ENCODE peak calls at places on chromosome 20, in four cellular contexts. Y, O, Q and G are unnamed samples.

GRCh38 chr20:16095241-16095640 is 478.0 kb downstream of the KIF16B start:
- DNase-seq in Y (no peak), O (no peak), Q (no peak), G (no peak)

GRCh38 chr20:31452575-31452974 is 12.1 kb downstream of the DEFB123 start:
- DNase-seq in Y (no peak), O (no peak), Q (no peak), G (no peak)

GRCh38 chr20:45300961-45301360 is 5.7 kb upstream of the RBPJL start:
- DNase-seq in Y (peak), O (no peak), Q (peak), G (no peak)

GRCh38 chr20:2314759-2315439 is 19.1 kb downstream of the TGM3 start:
- DNase-seq in Y (no peak), O (peak), Q (peak), G (peak)

GRCh38 chr20:15654208-15654649 is 919.0 kb downstream of the KIF16B start:
- DNase-seq in Y (peak), O (no peak), Q (peak), G (peak)

GRCh38 chr20:45405566-45406259 is 2.4 kb upstream of the DBNDD2 start:
- DNase-seq in Y (peak), O (peak), Q (no peak), G (peak)

GRCh38 chr20:32189691-32190607 is 17.6 kb downstream of the PLAGL2 start:
- DNase-seq in Y (peak), O (peak), Q (no peak), G (peak)

GRCh38 chr20:41003143-41003932 is 25.3 kb upstream of the TOP1 start:
- DNase-seq in Y (peak), O (peak), Q (peak), G (peak)

GRCh38 chr20:45323731-45324130 is 15.6 kb upstream of the MATN4 start:
- DNase-seq in Y (no peak), O (no peak), Q (no peak), G (no peak)

GRCh38 chr20:50215101-50215500 is 24.5 kb downstream of the CEBPB start:
- DNase-seq in Y (no peak), O (peak), Q (peak), G (peak)

GRCh38 chr20:24681634-24682495 is 212.4 kb downstream of the SYNDIG1 start:
- DNase-seq in Y (no peak), O (peak), Q (no peak), G (no peak)

GRCh38 chr20:32613596-32614053 is 28.5 kb upstream of the NOL4L start:
- DNase-seq in Y (no peak), O (no peak), Q (no peak), G (no peak)

GRCh38 chr20:43925786-43926185 is 11.1 kb downstream of the TOX2 start:
- DNase-seq in Y (no peak), O (no peak), Q (peak), G (peak)

GRCh38 chr20:44069203-44069931 is 117.6 kb downstream of the JPH2 start:
- DNase-seq in Y (peak), O (peak), Q (no peak), G (no peak)

GRCh38 chr20:61678437-61678836 is 387.2 kb downstream of the TAF4 start:
- DNase-seq in Y (no peak), O (no peak), Q (no peak), G (no peak)

GRCh38 chr20:32891491-32891890 is 32.8 kb downstream of the EFCAB8 start:
- DNase-seq in Y (no peak), O (no peak), Q (no peak), G (no peak)

GRCh38 chr20:38418509-38419204 is 16.5 kb downstream of the SNHG17 start:
- DNase-seq in Y (no peak), O (no peak), Q (peak), G (peak)

GRCh38 chr20:17688965-17689364 is 6.9 kb upstream of the RRBP1 start:
- DNase-seq in Y (no peak), O (no peak), Q (no peak), G (no peak)

GRCh38 chr20:48467622-48468021 is 360.2 kb downstream of the PREX1 start:
- DNase-seq in Y (peak), O (no peak), Q (no peak), G (no peak)

GRCh38 chr20:48723308-48724264 is 104.2 kb downstream of the PREX1 start:
- DNase-seq in Y (no peak), O (peak), Q (no peak), G (no peak)

GRCh38 chr20:745683-746301 is 22.5 kb downstream of the SLC52A3 start:
- DNase-seq in Y (no peak), O (no peak), Q (peak), G (no peak)

DNA sequence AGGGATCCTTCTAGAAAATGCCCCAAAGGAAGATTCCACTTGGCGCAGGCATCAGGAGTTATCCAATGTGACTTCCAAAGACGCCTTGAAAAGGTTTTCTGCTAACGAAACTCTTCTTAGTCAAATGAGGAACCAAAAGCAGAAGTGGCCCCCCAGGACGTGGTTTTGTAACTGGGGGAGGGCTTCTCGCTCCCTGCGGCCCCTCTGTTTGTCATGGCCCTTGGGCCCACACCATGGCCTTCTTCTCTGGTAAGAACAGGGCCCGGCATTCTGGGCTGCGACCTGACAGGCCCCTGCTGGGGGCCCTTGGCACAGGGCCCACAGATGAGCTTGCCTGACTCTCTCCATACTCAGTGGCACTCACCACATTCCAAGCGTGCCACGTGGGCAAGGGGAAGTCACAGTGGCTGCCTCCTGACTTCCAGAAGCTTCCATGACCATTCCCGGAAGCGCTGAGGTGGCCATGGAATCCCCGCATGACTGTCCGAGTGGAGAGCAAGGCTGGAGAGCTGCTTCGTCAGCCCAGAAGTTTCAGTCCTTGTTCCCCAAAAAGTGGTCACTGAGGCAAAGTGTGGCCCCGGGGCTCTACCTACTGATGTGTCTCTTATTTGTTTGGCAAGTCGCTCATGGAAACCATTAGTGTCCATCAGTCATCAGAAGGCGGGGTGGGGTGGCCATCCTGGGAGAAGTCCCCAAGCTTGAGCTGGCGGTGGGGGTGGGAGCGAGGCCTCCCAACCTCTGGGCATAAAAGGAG is 881 bp upstream of the CTSZ start:
- DNase-seq in Y (peak), O (peak), Q (no peak), G (no peak)
- H3K4me3 ChIP-seq in Y (no peak), O (peak), Q (no peak), G (no peak)

GRCh38 chr20:34579936-34580587 is 21.5 kb downstream of the MAP1LC3A start:
- DNase-seq in Y (no peak), O (no peak), Q (no peak), G (no peak)

GRCh38 chr20:34578040-34578439 is 19.5 kb downstream of the MAP1LC3A start:
- DNase-seq in Y (no peak), O (no peak), Q (peak), G (peak)

GRCh38 chr20:34580588-34580940 is 22.0 kb downstream of the MAP1LC3A start:
- DNase-seq in Y (no peak), O (no peak), Q (no peak), G (no peak)

GRCh38 chr20:34578521-34579147 is 20.1 kb downstream of the MAP1LC3A start:
- DNase-seq in Y (no peak), O (no peak), Q (no peak), G (no peak)

DNA sequence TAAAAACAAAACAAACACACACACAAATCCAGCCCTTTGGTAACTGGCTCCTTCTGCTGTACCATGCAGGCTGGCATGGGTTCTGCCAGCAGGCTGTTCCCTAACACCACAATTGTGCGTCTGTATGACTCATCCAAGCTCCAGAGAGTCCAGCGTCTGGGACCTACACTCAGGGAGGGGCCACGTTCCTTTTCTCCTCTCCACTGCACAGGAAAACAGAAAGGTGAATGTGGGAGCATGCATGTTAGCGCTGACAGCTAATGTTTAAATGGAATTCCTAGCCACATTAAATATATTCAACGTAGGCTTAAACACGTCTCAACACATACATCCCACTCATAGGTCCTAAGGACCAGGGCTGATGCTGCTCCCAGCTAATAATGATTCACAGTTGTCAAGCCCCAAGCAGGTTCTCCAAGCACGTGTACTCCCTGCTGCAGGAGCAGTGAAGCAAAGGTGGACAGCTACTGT is 20.7 kb downstream of the MAP1LC3A start:
- DNase-seq in Y (no peak), O (peak), Q (peak), G (peak)
- TF ChIP-seq CTCF in Y (no peak), O (peak), Q (peak), G (peak)

GRCh38 chr20:52103911-52104545 is 87.6 kb downstream of the ZFP64 start:
- DNase-seq in Y (peak), O (no peak), Q (peak), G (no peak)

GRCh38 chr20:52102126-52102525 is 89.5 kb downstream of the ZFP64 start:
- DNase-seq in Y (no peak), O (no peak), Q (no peak), G (no peak)

GRCh38 chr20:52104546-52105044 is 87.0 kb downstream of the ZFP64 start:
- DNase-seq in Y (peak), O (no peak), Q (peak), G (no peak)

GRCh38 chr20:52102559-52102958 is 89.0 kb downstream of the ZFP64 start:
- DNase-seq in Y (no peak), O (no peak), Q (no peak), G (no peak)

DNA sequence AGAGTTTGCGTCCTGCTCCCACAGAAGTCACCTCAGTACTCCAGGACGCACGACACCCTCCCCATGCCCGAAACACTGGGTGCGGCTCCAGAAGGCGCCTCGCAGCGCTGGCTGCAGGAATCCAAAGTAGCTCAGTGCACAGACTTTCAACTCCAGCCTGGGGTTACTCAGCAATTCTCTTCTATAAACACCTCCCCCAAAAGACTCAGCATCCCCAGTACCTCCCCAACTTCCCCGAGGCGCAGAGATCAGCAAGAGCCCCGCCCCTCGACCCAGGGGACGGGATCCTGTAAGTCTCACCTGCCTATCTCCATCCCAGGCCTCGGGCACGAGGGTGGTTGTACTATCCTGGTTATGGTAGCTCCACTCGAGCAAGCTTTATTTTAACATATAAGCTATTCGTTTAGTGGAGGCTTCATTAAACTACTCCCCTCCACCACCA is 88.1 kb downstream of the ZFP64 start:
- DNase-seq in Y (peak), O (no peak), Q (peak), G (no peak)
- H3K4me3 ChIP-seq in Y (peak), O (peak), Q (peak), G (peak)

GRCh38 chr20:62805365-62805710 is 703 bp downstream of the OGFR start:
- DNase-seq in Y (peak), O (no peak), Q (no peak), G (peak)
- TF ChIP-seq CTCF in Y (no peak), O (no peak), Q (no peak), G (peak)

DNA sequence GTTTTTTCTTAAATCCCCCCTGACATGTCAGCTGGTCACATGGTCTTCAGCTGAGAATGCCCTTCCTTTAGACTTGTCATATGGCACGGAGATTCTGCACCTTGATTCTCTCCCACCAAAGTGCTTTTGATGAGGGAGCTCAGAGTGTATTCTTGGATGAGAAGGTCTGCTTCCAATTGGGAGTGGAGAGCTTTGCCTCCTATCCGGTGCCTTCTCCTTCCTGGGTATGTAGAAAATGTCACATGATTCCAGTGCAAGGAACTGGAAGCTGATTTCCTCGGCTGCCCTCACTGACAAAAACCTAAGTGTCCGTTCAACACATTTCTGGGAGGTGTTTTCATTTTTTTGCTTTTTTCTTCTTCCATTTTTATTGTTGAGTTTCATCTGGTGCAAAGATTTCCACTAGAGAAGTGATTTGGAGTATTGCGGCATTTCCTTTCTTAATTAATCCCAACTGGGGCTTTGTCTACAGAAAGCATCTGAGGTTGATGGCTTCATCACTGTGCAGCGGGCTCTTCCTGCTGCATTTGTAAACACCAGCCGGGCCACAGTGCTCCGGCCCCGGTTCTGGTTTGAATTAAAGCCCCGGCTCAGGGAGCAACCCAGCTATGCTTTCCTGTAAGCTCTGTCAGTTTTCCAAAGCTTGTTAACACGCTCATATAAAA is 197.3 kb downstream of the TFAP2C start:
- DNase-seq in Y (no peak), O (no peak), Q (no peak), G (no peak)
- H3K4me3 ChIP-seq in Y (no peak), O (no peak), Q (no peak), G (no peak)

DNA sequence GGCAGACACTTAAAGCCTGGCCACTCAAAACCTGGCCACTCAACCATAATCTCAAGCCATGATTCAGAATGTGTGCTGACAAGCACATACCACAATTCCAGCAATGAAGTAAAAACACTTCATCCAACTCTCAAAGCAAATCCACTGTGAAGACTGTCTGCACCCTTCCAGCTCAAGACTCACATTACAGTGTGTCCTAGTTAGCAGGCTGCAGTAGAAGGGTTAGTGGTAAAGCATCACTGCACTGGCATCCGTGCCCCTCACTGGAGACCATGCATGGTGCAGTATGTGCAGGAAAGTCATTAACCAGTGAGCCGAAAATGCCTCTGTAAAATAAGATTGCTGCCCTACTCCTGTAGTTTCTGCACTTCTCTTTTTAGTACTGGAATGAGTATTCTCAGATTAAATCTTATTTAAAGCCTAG is 43.4 kb downstream of the SLC23A2 start:
- DNase-seq in Y (no peak), O (no peak), Q (no peak), G (peak)
- TF ChIP-seq CTCF in Y (no peak), O (no peak), Q (no peak), G (no peak)

DNA sequence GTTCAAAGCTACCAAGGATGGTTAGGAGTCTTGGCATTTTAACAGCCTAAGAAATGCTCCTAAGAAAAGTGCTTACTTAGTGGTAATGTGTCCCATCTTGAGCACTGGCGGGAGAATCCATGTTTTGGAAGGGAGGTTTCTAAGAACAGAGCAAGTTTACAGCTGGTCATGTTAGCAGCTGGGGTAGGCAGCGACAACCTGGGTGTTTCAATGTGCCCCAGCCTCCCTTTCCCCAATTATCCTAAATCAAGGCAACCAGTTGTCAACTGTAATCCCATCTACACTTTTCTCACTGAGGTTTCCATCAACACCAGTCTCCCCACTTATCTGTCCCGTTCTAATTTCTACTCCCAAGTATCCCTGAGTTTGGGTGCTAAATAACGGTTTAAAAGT is 1.7 kb upstream of the JAG1 start:
- DNase-seq in Y (no peak), O (no peak), Q (no peak), G (no peak)
- H3K4me3 ChIP-seq in Y (no peak), O (peak), Q (no peak), G (peak)

GRCh38 chr20:39547546-39548410 is 585.6 kb downstream of the DHX35 start:
- DNase-seq in Y (no peak), O (no peak), Q (no peak), G (no peak)
- TF ChIP-seq CTCF in Y (peak), O (no peak), Q (no peak), G (no peak)

GRCh38 chr20:37407573-37408002 is 61.6 kb downstream of the SRC start:
- DNase-seq in Y (peak), O (no peak), Q (no peak), G (peak)

GRCh38 chr20:37407117-37407566 is 61.2 kb downstream of the SRC start:
- DNase-seq in Y (peak), O (no peak), Q (no peak), G (peak)

GRCh38 chr20:37406010-37406998 is 60.4 kb downstream of the SRC start:
- DNase-seq in Y (peak), O (no peak), Q (no peak), G (no peak)

GRCh38 chr20:37408202-37408929 is 62.4 kb downstream of the SRC start:
- DNase-seq in Y (peak), O (no peak), Q (no peak), G (peak)

GRCh38 chr20:37408930-37409210 is 62.9 kb downstream of the SRC start:
- DNase-seq in Y (no peak), O (no peak), Q (no peak), G (no peak)
- H3K4me3 ChIP-seq in Y (no peak), O (no peak), Q (no peak), G (no peak)